ENCODE peak calls at places on chromosomes 7 and 10, in ten cellular contexts. T is stimulated activated CD8-positive, alpha-beta memory T cell treated with anti-CD3 and anti-CD28 coated beads, Interleukin-4, amount 100 ng/mL, for 24 hours; A is activated T-helper 1 cell treated with anti-CD3 and anti-CD28 coated beads, Interleukin-12 subunit alpha, Interleukin-12 subunit beta, Interleukin-2, Interleukin-4 antibody, amounts not matched to agents 30 ng/mL and 10 ng/mL and 1 ng/mL, durations not matched to agents 14 hours and 24 hours and 36 hours; K is non-pigmented ciliary epithelial cell; X is CD4-positive, alpha-beta T cell; R is natural killer cell treated with Interleukin-12 subunit alpha and Interleukin-12 subunit beta and Interleukin-15 and Interleukin-18, amount 100 ng/mL, for 72 hours; S is fibroblast of lung; N is OCI-LY7; P is stimulated activated CD4-positive, alpha-beta T cell treated with anti-CD3 and anti-CD28 coated beads, TNF-alpha, amount 100 ng/mL, for 1 hour; M is activated T-cell treated with anti-CD3 and anti-CD28 coated beads, Interleukin-2, amount 50 U/mL, for 72 hours. E is an unnamed sample.

GRCh38 chr10:33327750-33328149 is 6.7 kb downstream of the NRP1 start:
- DNase-seq in T (no peak), A (no peak), K (no peak), X (no peak), R (no peak), S (peak; percentile 39), N (no peak), P (no peak), M (no peak), E (no peak)

GRCh38 chr7:140078392-140078791 is 15.6 kb upstream of the PARP12 start:
- DNase-seq in T (no peak), A (no peak), K (no peak), X (no peak), R (no peak), S (no peak), N (no peak), P (no peak), M (no peak), E (no peak)

GRCh38 chr10:112279482-112279881 is 3.7 kb upstream of the TECTB start:
- DNase-seq in T (no peak), A (no peak), K (no peak), X (no peak), R (no peak), S (no peak), N (no peak), P (no peak), M (no peak), E (no peak)

GRCh38 chr10:75499556-75499955 is 68.1 kb downstream of the LRMDA start:
- DNase-seq in T (no peak), A (no peak), K (no peak), X (no peak), R (no peak), S (no peak), N (no peak), P (no peak), M (no peak), E (no peak)

GRCh38 chr10:117271427-117271826 is 30.5 kb downstream of the SLC18A2 start:
- DNase-seq in T (no peak), A (no peak), K (peak; percentile 8), X (no peak), R (no peak), S (peak; percentile 36), N (no peak), P (no peak), M (no peak), E (no peak)

GRCh38 chr7:29976673-29977072 is 12.9 kb downstream of the SCRN1 start:
- DNase-seq in T (no peak), A (no peak), K (no peak), X (no peak), R (no peak), S (peak; percentile 78), N (no peak), P (no peak), M (no peak), E (no peak)

GRCh38 chr10:24884793-24885192 is 67.6 kb downstream of the PRTFDC1 start:
- DNase-seq in T (no peak), A (no peak), K (no peak), X (no peak), R (no peak), S (no peak), N (no peak), P (no peak), M (no peak), E (no peak)

GRCh38 chr7:116570306-116570705 is 45.5 kb downstream of the CAV1 start:
- DNase-seq in T (no peak), A (no peak), K (no peak), X (no peak), R (no peak), S (peak; percentile 20), N (no peak), P (no peak), M (no peak), E (no peak)

GRCh38 chr10:37384923-37385322 is 259.5 kb downstream of the ANKRD30A start:
- DNase-seq in T (no peak), A (no peak), K (no peak), X (no peak), R (no peak), S (no peak), N (no peak), P (no peak), M (no peak), E (no peak)

GRCh38 chr10:100327007-100327700 is 2.9 kb downstream of the PKD2L1 start:
- DNase-seq in T (no peak), A (peak; percentile 49), K (no peak), X (peak; percentile 13), R (no peak), S (peak; percentile 34), N (peak; percentile 79), P (no peak), M (peak; percentile 51), E (no peak)

E was measured in T-helper 9 cell.